ENCODE peak calls at places on chromosomes 7 and 10, in four cellular contexts. I, L, N and Y are unnamed samples.

GRCh38 chr7:80312139-80312661 is 177.6 kb downstream of the GNAI1 start:
- DNase-seq in I (no peak), L (no peak), N (no peak), Y (no peak)

GRCh38 chr10:33937987-33938386 is 603.5 kb upstream of the NRP1 start:
- DNase-seq in I (no peak), L (no peak), N (no peak), Y (no peak)

GRCh38 chr7:6288270-6288860 is 15.9 kb upstream of the CYTH3 start:
- DNase-seq in I (no peak), L (no peak), N (no peak), Y (no peak)

GRCh38 chr7:41979834-41980307 is 257.1 kb downstream of the GLI3 start:
- DNase-seq in I (no peak), L (no peak), N (peak), Y (no peak)

GRCh38 chr7:45185864-45186250 is 28.3 kb downstream of the RAMP3 start:
- DNase-seq in I (no peak), L (peak), N (no peak), Y (no peak)

GRCh38 chr7:137975223-137975622 is 26.7 kb downstream of the CREB3L2 start:
- DNase-seq in I (no peak), L (peak), N (no peak), Y (no peak)

GRCh38 chr10:111076682-111077661 is at the start of gene ADRA2A:
- DNase-seq in I (peak), L (peak), N (no peak), Y (no peak)

GRCh38 chr7:49638166-49638565 is 135.3 kb upstream of the VWC2 start:
- DNase-seq in I (peak), L (no peak), N (no peak), Y (no peak)

GRCh38 chr10:77633376-77633775 is 4.2 kb downstream of the KCNMA1 start:
- DNase-seq in I (no peak), L (no peak), N (no peak), Y (no peak)

GRCh38 chr10:125144693-125145623 is 15.4 kb downstream of the CTBP2 start:
- DNase-seq in I (no peak), L (no peak), N (peak), Y (no peak)

GRCh38 chr10:59283456-59284082 is 78.8 kb downstream of the FAM13C start:
- DNase-seq in I (no peak), L (no peak), N (no peak), Y (no peak)

GRCh38 chr7:110442386-110442837 is 648.5 kb upstream of the LRRN3 start:
- DNase-seq in I (no peak), L (no peak), N (peak), Y (no peak)

GRCh38 chr7:47500103-47500563 is 81.8 kb downstream of the TNS3 start:
- DNase-seq in I (no peak), L (peak), N (no peak), Y (peak)

GRCh38 chr7:70387197-70387596 is 744.7 kb upstream of the GALNT17 start:
- DNase-seq in I (no peak), L (no peak), N (no peak), Y (no peak)

GRCh38 chr10:131851332-131851731 is 49.5 kb upstream of the PPP2R2D start:
- DNase-seq in I (no peak), L (no peak), N (no peak), Y (no peak)

GRCh38 chr10:26380815-26381214 is 57.3 kb upstream of the APBB1IP start:
- DNase-seq in I (no peak), L (no peak), N (no peak), Y (no peak)

GRCh38 chr7:135342887-135343286 is 109.2 kb downstream of the STRA8 start:
- DNase-seq in I (no peak), L (no peak), N (no peak), Y (no peak)

GRCh38 chr10:113381906-113382562 is 170.8 kb upstream of the HABP2 start:
- DNase-seq in I (no peak), L (no peak), N (no peak), Y (no peak)

GRCh38 chr7:47534322-47535032 is 47.4 kb downstream of the TNS3 start:
- DNase-seq in I (no peak), L (no peak), N (no peak), Y (no peak)

GRCh38 chr10:47111329-47111862 is 188.6 kb upstream of the GDF10 start:
- DNase-seq in I (peak), L (no peak), N (no peak), Y (no peak)

GRCh38 chr10:122560279-122560804 is at the start of gene DMBT1:
- DNase-seq in I (no peak), L (no peak), N (no peak), Y (no peak)

GRCh38 chr10:112872728-112873127 is 77.3 kb upstream of the TCF7L2 start:
- DNase-seq in I (no peak), L (no peak), N (peak), Y (no peak)

GRCh38 chr7:16098058-16098457 is 323.3 kb downstream of the CRPPA start:
- DNase-seq in I (no peak), L (no peak), N (no peak), Y (no peak)

GRCh38 chr10:23065549-23065948 is 29.8 kb upstream of the MSRB2 start:
- DNase-seq in I (peak), L (peak), N (no peak), Y (peak)

GRCh38 chr10:75034131-75034512 is 77.3 kb upstream of the SAMD8 start:
- DNase-seq in I (no peak), L (no peak), N (no peak), Y (no peak)

GRCh38 chr7:20351901-20352300 is 21.2 kb downstream of the ITGB8 start:
- DNase-seq in I (no peak), L (no peak), N (no peak), Y (no peak)

GRCh38 chr7:19677201-19677600 is 31.6 kb downstream of the POLR1F start:
- DNase-seq in I (no peak), L (no peak), N (no peak), Y (no peak)

GRCh38 chr10:68871105-68871711 is 29.9 kb upstream of the DDX50 start:
- DNase-seq in I (no peak), L (no peak), N (no peak), Y (no peak)

GRCh38 chr10:120950103-120950561 is 99.0 kb downstream of the WDR11 start:
- DNase-seq in I (no peak), L (no peak), N (no peak), Y (no peak)

GRCh38 chr10:76657337-76658012 is 980.1 kb downstream of the KCNMA1 start:
- DNase-seq in I (no peak), L (no peak), N (no peak), Y (no peak)

GRCh38 chr7:28990200-28990960 is 32.2 kb upstream of the TRIL start:
- DNase-seq in I (peak), L (peak), N (no peak), Y (no peak)

GRCh38 chr7:51067757-51068156 is 248.9 kb downstream of the COBL start:
- DNase-seq in I (peak), L (no peak), N (peak), Y (no peak)

GRCh38 chr7:63114371-63114985 is 884.2 kb upstream of the ZNF722 start:
- DNase-seq in I (no peak), L (peak), N (no peak), Y (no peak)

GRCh38 chr10:74012480-74012879 is 14.6 kb downstream of the VCL start:
- DNase-seq in I (no peak), L (no peak), N (no peak), Y (no peak)

GRCh38 chr10:110273474-110273873 is 31.2 kb downstream of the SMNDC1 start:
- DNase-seq in I (peak), L (peak), N (no peak), Y (peak)

GRCh38 chr7:50728184-50728583 is 54.5 kb downstream of the GRB10 start:
- DNase-seq in I (no peak), L (no peak), N (no peak), Y (no peak)

GRCh38 chr10:103007017-103007416 is 88.9 kb downstream of the CNNM2 start:
- DNase-seq in I (no peak), L (no peak), N (no peak), Y (no peak)

GRCh38 chr10:64257704-64258103 is 736.5 kb downstream of the REEP3 start:
- DNase-seq in I (no peak), L (no peak), N (no peak), Y (no peak)
- H3K4me3 ChIP-seq in I (no peak), L (no peak), N (no peak), Y (no peak)

GRCh38 chr7:132576723-132577089 is 436 bp upstream of the PLXNA4 start:
- DNase-seq in I (no peak), L (no peak), N (no peak), Y (no peak)
- H3K27ac ChIP-seq in I (peak), L (no peak), N (no peak), Y (no peak)

DNA sequence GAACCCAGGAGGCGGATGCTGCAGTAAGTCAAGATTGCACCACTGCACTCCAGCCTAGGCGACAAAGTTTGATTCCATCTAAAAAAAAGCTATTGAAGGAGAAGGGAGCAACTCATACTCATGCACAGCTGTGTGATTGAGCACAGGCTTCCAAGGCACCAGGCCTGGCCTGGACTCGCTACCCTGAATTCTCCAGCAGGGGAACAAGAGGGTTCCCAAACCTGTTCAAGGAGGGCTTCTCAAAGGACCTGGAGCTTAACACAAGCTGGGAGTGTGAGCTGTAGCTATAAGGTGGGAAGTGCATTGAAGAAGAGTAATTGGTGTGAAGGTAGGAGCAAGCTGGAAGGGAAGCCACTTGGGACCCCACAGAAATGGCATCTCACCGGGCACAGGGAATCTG is 15.1 kb upstream of the DDIT4 start:
- DNase-seq in I (no peak), L (no peak), N (no peak), Y (no peak)
- TF ChIP-seq CTCF in I (no peak), L (no peak), N (no peak), Y (no peak)

DNA sequence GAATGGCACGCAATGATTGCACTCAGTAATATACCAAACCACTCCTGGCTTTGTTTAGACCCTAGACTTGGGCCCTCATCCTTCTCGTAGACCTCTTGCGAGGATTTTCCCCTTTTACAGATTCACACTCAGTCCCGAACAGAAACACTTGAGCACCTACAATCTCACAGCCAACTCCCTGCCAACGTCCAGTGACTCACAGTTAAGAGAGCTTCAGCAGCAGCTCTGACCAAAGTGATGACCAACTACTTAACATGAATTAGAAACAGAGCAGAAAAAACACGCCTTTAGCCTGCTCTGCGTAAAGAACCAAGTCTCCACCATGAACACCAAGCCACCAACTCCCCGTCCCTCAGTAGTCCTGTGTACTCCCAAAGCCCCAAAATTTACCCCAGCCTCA is 2.2 kb downstream of the DNAJC30 start:
- DNase-seq in I (no peak), L (no peak), N (no peak), Y (no peak)
- H3K4me3 ChIP-seq in I (no peak), L (peak), N (no peak), Y (no peak)

DNA sequence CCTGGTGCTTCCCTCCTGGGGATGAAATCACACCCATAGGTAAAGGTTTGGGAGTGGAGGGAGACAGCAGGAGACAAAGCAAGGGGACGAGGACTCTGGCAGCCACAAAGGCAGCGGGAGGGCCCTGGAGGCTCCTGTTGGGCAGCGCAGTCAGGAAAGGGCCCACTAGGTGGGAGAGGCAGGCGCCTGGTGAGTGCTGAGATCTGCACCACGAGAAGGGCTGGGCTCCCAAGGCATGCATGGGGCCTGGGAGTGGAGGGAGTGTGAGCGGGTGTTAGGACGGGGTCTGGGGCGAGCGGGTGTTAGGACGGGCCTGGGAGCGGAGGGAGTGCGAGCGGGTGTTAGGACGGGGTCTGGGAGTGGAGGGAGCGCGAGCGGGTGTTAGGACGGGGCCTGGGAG is 13.0 kb downstream of the GET4 start:
- DNase-seq in I (no peak), L (peak), N (no peak), Y (no peak)
- H3K27ac ChIP-seq in I (no peak), L (no peak), N (no peak), Y (peak)